ENCODE peak calls at places on chromosomes 16 and 17, in eight cellular contexts. E is AG09309, G is lower leg skin, W is foreskin fibroblast, I is B cell, L is PC-9, A is tibial artery, Z is breast epithelium. V is an unnamed sample.

GRCh38 chr17:62614142-62614541 is 13.3 kb upstream of the MRC2 start:
- DNase-seq in E (peak), G (peak), W (peak), I (no peak), L (no peak), A (no peak), Z (no peak), V (no peak)

GRCh38 chr17:65183736-65184135 is 46.6 kb downstream of the RGS9 start:
- DNase-seq in E (no peak), G (no peak), W (peak), I (no peak), L (peak), A (no peak), Z (no peak), V (no peak)

GRCh38 chr17:57612202-57613071 is 132.7 kb downstream of the CCDC182 start:
- DNase-seq in E (no peak), G (no peak), W (no peak), I (peak), L (no peak), A (no peak), Z (peak), V (no peak)

GRCh38 chr17:21278304-21279197 is 6.0 kb upstream of the MAP2K3 start:
- DNase-seq in E (no peak), G (peak), W (no peak), I (peak), L (no peak), A (peak), Z (no peak), V (peak)

GRCh38 chr16:81798311-81799137 is 19.4 kb downstream of the PLCG2 start:
- DNase-seq in E (no peak), G (no peak), W (no peak), I (peak), L (no peak), A (no peak), Z (no peak), V (no peak)

GRCh38 chr17:50036455-50037320 is 19.2 kb upstream of the ITGA3 start:
- DNase-seq in E (no peak), G (peak), W (no peak), I (no peak), L (no peak), A (peak), Z (no peak), V (no peak)

GRCh38 chr17:17204041-17204591 is 2.0 kb downstream of the PLD6 start:
- DNase-seq in E (no peak), G (peak), W (no peak), I (no peak), L (no peak), A (peak), Z (peak), V (no peak)

GRCh38 chr17:2054262-2054739 is 602 bp upstream of the HIC1 start:
- DNase-seq in E (no peak), G (peak), W (no peak), I (no peak), L (peak), A (no peak), Z (no peak), V (no peak)

GRCh38 chr16:23706439-23706838 is 6.6 kb downstream of the ERN2 start:
- DNase-seq in E (no peak), G (no peak), W (no peak), I (no peak), L (no peak), A (no peak), Z (no peak), V (no peak)

GRCh38 chr17:43614560-43614959 is 47.2 kb downstream of the MEOX1 start:
- DNase-seq in E (no peak), G (no peak), W (no peak), I (no peak), L (no peak), A (no peak), Z (no peak), V (no peak)

GRCh38 chr16:11712122-11712521 is 30.5 kb downstream of the TXNDC11 start:
- DNase-seq in E (no peak), G (no peak), W (no peak), I (no peak), L (no peak), A (no peak), Z (no peak), V (no peak)

GRCh38 chr17:50478391-50479361 is at the start of gene RSAD1:
- DNase-seq in E (peak), G (peak), W (peak), I (peak), L (peak), A (peak), Z (peak), V (peak)

GRCh38 chr17:10614536-10615155 is 42.5 kb downstream of the MYH3 start:
- DNase-seq in E (peak), G (peak), W (peak), I (peak), L (peak), A (no peak), Z (no peak), V (no peak)

GRCh38 chr17:80026359-80027042 is 9.2 kb downstream of the TBC1D16 start:
- DNase-seq in E (no peak), G (no peak), W (no peak), I (no peak), L (no peak), A (peak), Z (peak), V (no peak)

GRCh38 chr17:80260791-80261158 is at the start of gene RNF213:
- DNase-seq in E (no peak), G (peak), W (no peak), I (peak), L (peak), A (peak), Z (no peak), V (no peak)

GRCh38 chr16:69476920-69477418 is 52.5 kb downstream of the CYB5B start:
- DNase-seq in E (peak), G (peak), W (peak), I (no peak), L (no peak), A (no peak), Z (no peak), V (no peak)

GRCh38 chr16:28042856-28043255 is 20.7 kb downstream of the GSG1L start:
- DNase-seq in E (peak), G (no peak), W (peak), I (no peak), L (no peak), A (no peak), Z (no peak), V (no peak)

GRCh38 chr16:67177743-67178699 is 5.7 kb downstream of the MATCAP1 start:
- DNase-seq in E (no peak), G (no peak), W (no peak), I (peak), L (peak), A (peak), Z (peak), V (no peak)

GRCh38 chr17:69796093-69796492 is 278.9 kb upstream of the KCNJ16 start:
- DNase-seq in E (no peak), G (no peak), W (no peak), I (no peak), L (no peak), A (no peak), Z (no peak), V (no peak)

GRCh38 chr16:5412721-5413120 is 315.1 kb upstream of the EEF2KMT start:
- DNase-seq in E (no peak), G (no peak), W (no peak), I (no peak), L (no peak), A (no peak), Z (no peak), V (no peak)

GRCh38 chr17:76700627-76701470 is 9.9 kb downstream of the MXRA7 start:
- DNase-seq in E (peak), G (no peak), W (peak), I (no peak), L (no peak), A (peak), Z (no peak), V (no peak)

GRCh38 chr16:27429981-27430441 is 28.0 kb downstream of the IL21R start:
- DNase-seq in E (no peak), G (peak), W (no peak), I (no peak), L (no peak), A (no peak), Z (no peak), V (peak)

GRCh38 chr16:27330542-27330941 is 16.8 kb downstream of the IL4R start:
- DNase-seq in E (peak), G (peak), W (no peak), I (no peak), L (no peak), A (peak), Z (no peak), V (no peak)

DNA sequence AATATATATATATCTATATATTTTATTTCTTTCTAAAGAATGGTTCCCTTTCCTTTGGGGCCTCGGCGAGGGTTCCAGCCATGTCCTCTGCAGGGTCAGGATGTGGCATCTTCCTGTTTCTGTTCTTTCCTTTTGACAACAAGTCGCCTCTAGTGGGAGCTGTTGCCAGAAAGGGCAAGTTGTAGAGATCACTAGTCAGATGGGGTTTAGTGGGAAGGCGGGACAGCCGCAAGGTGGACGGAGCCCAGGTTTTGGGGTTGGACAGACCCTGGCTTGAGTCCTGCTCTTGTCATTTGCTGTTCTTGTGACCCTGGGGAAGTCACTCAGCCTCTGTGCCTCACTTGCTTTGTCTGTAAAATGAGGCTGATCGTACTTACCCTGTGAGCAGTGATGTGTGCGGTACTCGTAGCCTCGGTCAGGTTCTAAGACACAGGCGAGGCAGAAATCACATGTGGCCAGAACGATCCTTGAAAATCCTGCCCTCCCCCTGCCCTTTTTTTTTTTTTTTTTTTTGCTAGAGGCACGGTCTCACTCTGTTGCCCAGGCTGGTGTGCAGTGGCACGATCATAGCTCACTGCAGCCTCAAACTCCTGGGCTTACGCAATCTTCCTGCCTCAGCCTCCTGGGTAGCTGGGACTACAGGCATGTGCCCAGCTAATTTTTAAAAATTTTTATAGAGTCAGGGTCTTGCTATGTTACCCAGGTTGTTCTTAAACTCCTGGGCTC is 80.1 kb downstream of the ABCC6 start:
- DNase-seq in E (no peak), G (no peak), W (no peak), I (peak), L (no peak), A (no peak), Z (no peak), V (no peak)
- TF ChIP-seq CTCF in E (peak), G (no peak), W (peak), I (peak), L (peak), A (no peak), Z (no peak), V (peak)

GRCh38 chr17:52159159-52159809 is 770 bp upstream of the CA10 start:
- DNase-seq in E (no peak), G (no peak), W (no peak), I (no peak), L (no peak), A (no peak), Z (no peak), V (no peak)

GRCh38 chr17:52157603-52158449 is 688 bp downstream of the CA10 start:
- DNase-seq in E (no peak), G (no peak), W (no peak), I (no peak), L (no peak), A (no peak), Z (no peak), V (no peak)

GRCh38 chr17:52157161-52157560 is 1.4 kb downstream of the CA10 start:
- DNase-seq in E (no peak), G (no peak), W (no peak), I (no peak), L (no peak), A (no peak), Z (no peak), V (no peak)

GRCh38 chr17:52159810-52160578 is 1.5 kb upstream of the CA10 start:
- DNase-seq in E (no peak), G (no peak), W (no peak), I (no peak), L (no peak), A (no peak), Z (no peak), V (no peak)

GRCh38 chr17:52158450-52159042 is at the start of gene CA10:
- DNase-seq in E (no peak), G (no peak), W (no peak), I (no peak), L (no peak), A (no peak), Z (no peak), V (no peak)
- TF ChIP-seq CTCF in E (no peak), G (no peak), W (no peak), I (no peak), L (no peak), A (no peak), Z (no peak), V (no peak)

GRCh38 chr17:47280072-47280811 is 26.6 kb downstream of the ITGB3 start:
- DNase-seq in E (no peak), G (no peak), W (no peak), I (no peak), L (no peak), A (peak), Z (no peak), V (no peak)

GRCh38 chr17:47278561-47278960 is 24.9 kb downstream of the ITGB3 start:
- DNase-seq in E (no peak), G (no peak), W (no peak), I (no peak), L (no peak), A (no peak), Z (no peak), V (no peak)

GRCh38 chr17:47281246-47281645 is 27.6 kb downstream of the ITGB3 start:
- DNase-seq in E (no peak), G (no peak), W (no peak), I (no peak), L (no peak), A (no peak), Z (no peak), V (no peak)

GRCh38 chr17:47277921-47278320 is 24.3 kb downstream of the ITGB3 start:
- DNase-seq in E (no peak), G (no peak), W (no peak), I (no peak), L (no peak), A (no peak), Z (no peak), V (no peak)

DNA sequence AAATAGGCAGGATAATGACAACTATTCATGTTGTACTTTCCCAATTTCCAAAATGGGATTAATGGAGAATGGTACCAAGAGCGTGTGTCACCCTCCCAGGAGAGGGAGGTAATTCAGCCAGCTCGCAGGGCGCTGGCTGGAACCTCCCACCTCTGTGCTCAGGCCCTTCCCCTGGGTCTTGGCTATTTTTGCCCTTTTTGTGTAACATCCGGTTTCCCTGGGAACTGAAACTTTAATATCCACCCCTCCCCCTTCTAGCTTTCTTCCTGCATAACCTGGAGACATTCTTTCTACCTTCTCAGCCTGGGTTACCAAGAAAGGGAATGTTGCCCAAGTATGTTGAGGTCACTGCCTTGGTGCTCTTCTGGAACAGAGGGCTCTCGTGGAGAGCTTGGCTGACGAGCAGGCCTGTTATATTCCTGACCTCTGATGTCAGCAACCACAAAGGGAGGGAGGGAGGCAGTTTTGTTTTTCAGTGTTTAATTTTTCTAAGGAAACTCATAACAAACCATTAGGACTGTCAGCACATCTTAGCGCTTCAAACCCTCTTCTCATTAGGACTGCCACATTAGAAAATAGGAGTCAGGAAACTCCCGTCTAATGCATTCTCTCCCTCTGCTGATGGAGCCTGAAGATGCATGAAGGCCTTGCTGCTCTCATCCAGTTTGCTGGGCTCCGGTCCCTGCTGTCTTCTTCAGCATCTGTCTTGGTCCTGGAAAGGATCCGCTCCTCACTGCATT is 25.6 kb downstream of the ITGB3 start:
- DNase-seq in E (peak), G (peak), W (peak), I (peak), L (peak), A (peak), Z (no peak), V (peak)
- TF ChIP-seq CTCF in E (peak), G (no peak), W (peak), I (no peak), L (no peak), A (no peak), Z (no peak), V (no peak)

GRCh38 chr16:4411684-4412083 is 4.7 kb downstream of the CORO7 start:
- DNase-seq in E (no peak), G (no peak), W (no peak), I (no peak), L (no peak), A (peak), Z (no peak), V (no peak)
- TF ChIP-seq CTCF in E (no peak), G (no peak), W (no peak), I (no peak), L (no peak), A (no peak), Z (no peak), V (no peak)